ENCODE peak calls at places on chromosomes 12 and 14, in eight cellular contexts. One of them, this sample, is unnamed.

GRCh38 chr12:59431266-59431665 is 164.6 kb upstream of the SLC16A7 start:
- DNase-seq in T-helper 2 cell: no peak
- DNase-seq in germinal center: no peak
- DNase-seq in stimulated activated CD8-positive, alpha-beta memory T cell treated with anti-CD3 and anti-CD28 coated beads, Interleukin-7, amount 100 ng/mL, for 4 hours: no peak
- DNase-seq in gastrocnemius medialis: no peak
- DNase-seq in foreskin fibroblast: no peak
- DNase-seq in endodermal cell: no peak
- DNase-seq in HCT116: no peak
- DNase-seq in this sample: no peak

GRCh38 chr14:106318700-106319099 is 792.3 kb downstream of the TMEM121 start:
- DNase-seq in endodermal cell: no peak
- DNase-seq in gastrocnemius medialis: no peak
- DNase-seq in HCT116: no peak
- DNase-seq in T-helper 2 cell: peak
- DNase-seq in germinal center: peak
- DNase-seq in stimulated activated CD8-positive, alpha-beta memory T cell treated with anti-CD3 and anti-CD28 coated beads, Interleukin-7, amount 100 ng/mL, for 4 hours: peak
- DNase-seq in foreskin fibroblast: no peak
- DNase-seq in this sample: no peak

GRCh38 chr12:57730336-57731067 is 8.0 kb downstream of the AGAP2 start:
- DNase-seq in endodermal cell: peak
- DNase-seq in T-helper 2 cell: no peak
- DNase-seq in foreskin fibroblast: no peak
- DNase-seq in HCT116: no peak
- DNase-seq in gastrocnemius medialis: no peak
- DNase-seq in germinal center: no peak
- DNase-seq in stimulated activated CD8-positive, alpha-beta memory T cell treated with anti-CD3 and anti-CD28 coated beads, Interleukin-7, amount 100 ng/mL, for 4 hours: no peak
- DNase-seq in this sample: no peak

GRCh38 chr12:3185260-3185870 is 108.2 kb downstream of the TSPAN9 start:
- DNase-seq in T-helper 2 cell: no peak
- DNase-seq in stimulated activated CD8-positive, alpha-beta memory T cell treated with anti-CD3 and anti-CD28 coated beads, Interleukin-7, amount 100 ng/mL, for 4 hours: no peak
- DNase-seq in germinal center: no peak
- DNase-seq in endodermal cell: peak
- DNase-seq in gastrocnemius medialis: peak
- DNase-seq in foreskin fibroblast: no peak
- DNase-seq in HCT116: no peak
- DNase-seq in this sample: no peak

GRCh38 chr12:111773801-111774551 is 7.2 kb downstream of the ALDH2 start:
- DNase-seq in foreskin fibroblast: peak
- DNase-seq in endodermal cell: no peak
- DNase-seq in germinal center: peak
- DNase-seq in gastrocnemius medialis: peak
- DNase-seq in stimulated activated CD8-positive, alpha-beta memory T cell treated with anti-CD3 and anti-CD28 coated beads, Interleukin-7, amount 100 ng/mL, for 4 hours: no peak
- DNase-seq in T-helper 2 cell: no peak
- DNase-seq in HCT116: no peak
- DNase-seq in this sample: peak

GRCh38 chr12:39912211-39912980 is 193.5 kb downstream of the SLC2A13 start:
- DNase-seq in endodermal cell: no peak
- DNase-seq in stimulated activated CD8-positive, alpha-beta memory T cell treated with anti-CD3 and anti-CD28 coated beads, Interleukin-7, amount 100 ng/mL, for 4 hours: no peak
- DNase-seq in HCT116: no peak
- DNase-seq in gastrocnemius medialis: no peak
- DNase-seq in foreskin fibroblast: no peak
- DNase-seq in T-helper 2 cell: no peak
- DNase-seq in germinal center: no peak
- DNase-seq in this sample: no peak

GRCh38 chr12:100372846-100373245 is 16.0 kb downstream of the SLC17A8 start:
- DNase-seq in stimulated activated CD8-positive, alpha-beta memory T cell treated with anti-CD3 and anti-CD28 coated beads, Interleukin-7, amount 100 ng/mL, for 4 hours: no peak
- DNase-seq in foreskin fibroblast: no peak
- DNase-seq in T-helper 2 cell: no peak
- DNase-seq in gastrocnemius medialis: no peak
- DNase-seq in germinal center: no peak
- DNase-seq in HCT116: no peak
- DNase-seq in endodermal cell: peak
- DNase-seq in this sample: no peak

GRCh38 chr14:89428556-89429196 is 11.6 kb upstream of the FOXN3 start:
- DNase-seq in germinal center: no peak
- DNase-seq in stimulated activated CD8-positive, alpha-beta memory T cell treated with anti-CD3 and anti-CD28 coated beads, Interleukin-7, amount 100 ng/mL, for 4 hours: no peak
- DNase-seq in gastrocnemius medialis: no peak
- DNase-seq in foreskin fibroblast: no peak
- DNase-seq in endodermal cell: peak
- DNase-seq in T-helper 2 cell: no peak
- DNase-seq in HCT116: no peak
- DNase-seq in this sample: no peak

GRCh38 chr12:71664411-71665108 is 459 bp downstream of the THAP2 start:
- DNase-seq in stimulated activated CD8-positive, alpha-beta memory T cell treated with anti-CD3 and anti-CD28 coated beads, Interleukin-7, amount 100 ng/mL, for 4 hours: no peak
- DNase-seq in endodermal cell: no peak
- DNase-seq in T-helper 2 cell: no peak
- DNase-seq in gastrocnemius medialis: no peak
- DNase-seq in HCT116: no peak
- DNase-seq in germinal center: no peak
- DNase-seq in foreskin fibroblast: no peak
- DNase-seq in this sample: no peak

GRCh38 chr12:2076728-2077127 is 23.9 kb downstream of the CACNA1C start:
- DNase-seq in endodermal cell: no peak
- DNase-seq in gastrocnemius medialis: no peak
- DNase-seq in HCT116: no peak
- DNase-seq in T-helper 2 cell: no peak
- DNase-seq in stimulated activated CD8-positive, alpha-beta memory T cell treated with anti-CD3 and anti-CD28 coated beads, Interleukin-7, amount 100 ng/mL, for 4 hours: no peak
- DNase-seq in foreskin fibroblast: no peak
- DNase-seq in germinal center: no peak
- DNase-seq in this sample: no peak

GRCh38 chr12:68976304-68976915 is 43.4 kb upstream of the CPM start:
- DNase-seq in germinal center: no peak
- DNase-seq in foreskin fibroblast: no peak
- DNase-seq in endodermal cell: no peak
- DNase-seq in HCT116: no peak
- DNase-seq in T-helper 2 cell: no peak
- DNase-seq in stimulated activated CD8-positive, alpha-beta memory T cell treated with anti-CD3 and anti-CD28 coated beads, Interleukin-7, amount 100 ng/mL, for 4 hours: no peak
- DNase-seq in gastrocnemius medialis: no peak
- DNase-seq in this sample: no peak

GRCh38 chr14:56814468-56815074 is 4.3 kb upstream of the OTX2 start:
- DNase-seq in stimulated activated CD8-positive, alpha-beta memory T cell treated with anti-CD3 and anti-CD28 coated beads, Interleukin-7, amount 100 ng/mL, for 4 hours: no peak
- DNase-seq in germinal center: no peak
- DNase-seq in T-helper 2 cell: no peak
- DNase-seq in endodermal cell: peak
- DNase-seq in HCT116: no peak
- DNase-seq in foreskin fibroblast: no peak
- DNase-seq in gastrocnemius medialis: no peak
- DNase-seq in this sample: no peak

GRCh38 chr14:58491593-58491992 is 64.1 kb downstream of the KIAA0586 start:
- DNase-seq in gastrocnemius medialis: no peak
- DNase-seq in endodermal cell: no peak
- DNase-seq in T-helper 2 cell: no peak
- DNase-seq in germinal center: no peak
- DNase-seq in foreskin fibroblast: peak
- DNase-seq in stimulated activated CD8-positive, alpha-beta memory T cell treated with anti-CD3 and anti-CD28 coated beads, Interleukin-7, amount 100 ng/mL, for 4 hours: no peak
- DNase-seq in HCT116: no peak
- DNase-seq in this sample: no peak

GRCh38 chr14:59836116-59836515 is 34.5 kb downstream of the RTN1 start:
- DNase-seq in germinal center: no peak
- DNase-seq in foreskin fibroblast: no peak
- DNase-seq in stimulated activated CD8-positive, alpha-beta memory T cell treated with anti-CD3 and anti-CD28 coated beads, Interleukin-7, amount 100 ng/mL, for 4 hours: no peak
- DNase-seq in gastrocnemius medialis: no peak
- DNase-seq in T-helper 2 cell: no peak
- DNase-seq in endodermal cell: no peak
- DNase-seq in HCT116: no peak
- DNase-seq in this sample: no peak